ENCODE peak calls at places on chromosome X, in four cellular contexts. G, B, R and Z are unnamed samples.

GRCh38 chrX:19846995-19847790 is 40.2 kb downstream of the SH3KBP1 start:
- DNase-seq in G (no peak), B (no peak), R (no peak), Z (no peak)

GRCh38 chrX:154358829-154359228 is 15.6 kb downstream of the FLNA start:
- DNase-seq in G (no peak), B (no peak), R (no peak), Z (no peak)

GRCh38 chrX:40007746-40008705 is 89.7 kb downstream of the BCOR start:
- DNase-seq in G (no peak), B (no peak), R (no peak), Z (no peak)

GRCh38 chrX:129706395-129707072 is 32.2 kb upstream of the XPNPEP2 start:
- DNase-seq in G (no peak), B (no peak), R (no peak), Z (no peak)

GRCh38 chrX:45557390-45557789 is 356.7 kb upstream of the DIPK2B start:
- DNase-seq in G (no peak), B (no peak), R (no peak), Z (no peak)

GRCh38 chrX:108420481-108420880 is 17.7 kb downstream of the COL4A6 start:
- DNase-seq in G (no peak), B (no peak), R (no peak), Z (no peak)

GRCh38 chrX:132263127-132263526 is 43.9 kb upstream of the RAP2C start:
- DNase-seq in G (no peak), B (no peak), R (no peak), Z (no peak)

GRCh38 chrX:71492086-71493065 is 40.5 kb upstream of the OGT start:
- DNase-seq in G (no peak), B (no peak), R (peak; percentile 2), Z (no peak)